ENCODE peak calls at places on chromosomes 3 and 15, in eight cellular contexts. One of them, this sample, is unnamed.

GRCh38 chr3:37997321-37997720 is 6.7 kb downstream of the VILL start:
- DNase-seq in SK-N-SH: no peak
- DNase-seq in HuH-7.5: no peak
- DNase-seq in dermis microvascular lymphatic vessel endothelial cell: no peak
- DNase-seq in ELR: no peak
- DNase-seq in epithelial cell of esophagus: no peak
- DNase-seq in HCEC 1CT: no peak
- DNase-seq in HEK293T: no peak
- DNase-seq in this sample: no peak

GRCh38 chr3:169675091-169675490 is 11.6 kb upstream of the MECOM start:
- DNase-seq in SK-N-SH: no peak
- DNase-seq in HuH-7.5: no peak
- DNase-seq in dermis microvascular lymphatic vessel endothelial cell: no peak
- DNase-seq in ELR: no peak
- DNase-seq in epithelial cell of esophagus: no peak
- DNase-seq in HCEC 1CT: no peak
- DNase-seq in HEK293T: no peak
- DNase-seq in this sample: no peak

GRCh38 chr3:38089163-38089562 is 47.8 kb downstream of the ACAA1 start:
- DNase-seq in SK-N-SH: no peak
- DNase-seq in HuH-7.5: no peak
- DNase-seq in dermis microvascular lymphatic vessel endothelial cell: no peak
- DNase-seq in ELR: no peak
- DNase-seq in epithelial cell of esophagus: no peak
- DNase-seq in HCEC 1CT: no peak
- DNase-seq in HEK293T: no peak
- DNase-seq in this sample: no peak

GRCh38 chr3:37779289-37780152 is 82.2 kb upstream of the CTDSPL start:
- DNase-seq in SK-N-SH: peak; percentile 69
- DNase-seq in HuH-7.5: peak; percentile 66
- DNase-seq in dermis microvascular lymphatic vessel endothelial cell: peak; percentile 75
- DNase-seq in ELR: peak; percentile 79
- DNase-seq in epithelial cell of esophagus: peak; percentile 79
- DNase-seq in HCEC 1CT: peak; percentile 73
- DNase-seq in HEK293T: peak; percentile 77
- DNase-seq in this sample: peak; percentile 25

GRCh38 chr15:43105778-43106485 is at the start of gene UBR1:
- DNase-seq in SK-N-SH: peak; percentile 87
- DNase-seq in HuH-7.5: peak; percentile 50
- DNase-seq in dermis microvascular lymphatic vessel endothelial cell: peak; percentile 91
- DNase-seq in ELR: peak; percentile 94
- DNase-seq in epithelial cell of esophagus: peak; percentile 85
- DNase-seq in HCEC 1CT: peak; percentile 89
- DNase-seq in HEK293T: peak; percentile 85
- DNase-seq in this sample: peak; percentile 80

GRCh38 chr3:156772588-156773206 is 53.5 kb upstream of the LEKR1 start:
- DNase-seq in SK-N-SH: no peak
- DNase-seq in HuH-7.5: no peak
- DNase-seq in dermis microvascular lymphatic vessel endothelial cell: no peak
- DNase-seq in ELR: peak; percentile 47
- DNase-seq in epithelial cell of esophagus: no peak
- DNase-seq in HCEC 1CT: no peak
- DNase-seq in HEK293T: no peak
- DNase-seq in this sample: peak; percentile 46

GRCh38 chr15:63047792-63048114 is 5.2 kb downstream of the TPM1 start:
- DNase-seq in SK-N-SH: no peak
- DNase-seq in HuH-7.5: no peak
- DNase-seq in dermis microvascular lymphatic vessel endothelial cell: no peak
- DNase-seq in ELR: no peak
- DNase-seq in epithelial cell of esophagus: no peak
- DNase-seq in HCEC 1CT: no peak
- DNase-seq in HEK293T: no peak
- DNase-seq in this sample: no peak

GRCh38 chr3:38308456-38308855 is 26.4 kb downstream of the SLC22A14 start:
- DNase-seq in SK-N-SH: no peak
- DNase-seq in HuH-7.5: no peak
- DNase-seq in dermis microvascular lymphatic vessel endothelial cell: no peak
- DNase-seq in ELR: no peak
- DNase-seq in epithelial cell of esophagus: no peak
- DNase-seq in HCEC 1CT: no peak
- DNase-seq in HEK293T: peak; percentile 4
- DNase-seq in this sample: no peak

GRCh38 chr3:33392703-33393125 is 47.5 kb downstream of the UBP1 start:
- DNase-seq in SK-N-SH: no peak
- DNase-seq in HuH-7.5: no peak
- DNase-seq in dermis microvascular lymphatic vessel endothelial cell: peak; percentile 77
- DNase-seq in ELR: peak; percentile 95
- DNase-seq in epithelial cell of esophagus: peak; percentile 78
- DNase-seq in HCEC 1CT: peak; percentile 93
- DNase-seq in HEK293T: no peak
- DNase-seq in this sample: peak; percentile 66

GRCh38 chr15:60673918-60674558 is 195.1 kb upstream of the ICE2 start:
- DNase-seq in SK-N-SH: peak; percentile 20
- DNase-seq in HuH-7.5: no peak
- DNase-seq in dermis microvascular lymphatic vessel endothelial cell: peak; percentile 96
- DNase-seq in ELR: peak; percentile 83
- DNase-seq in epithelial cell of esophagus: peak; percentile 85
- DNase-seq in HCEC 1CT: peak; percentile 93
- DNase-seq in HEK293T: peak; percentile 15
- DNase-seq in this sample: peak; percentile 91

GRCh38 chr3:157572559-157573270 is 69.5 kb upstream of the VEPH1 start:
- DNase-seq in SK-N-SH: peak; percentile 55
- DNase-seq in HuH-7.5: peak; percentile 15
- DNase-seq in dermis microvascular lymphatic vessel endothelial cell: peak; percentile 58
- DNase-seq in ELR: peak; percentile 82
- DNase-seq in epithelial cell of esophagus: peak; percentile 68
- DNase-seq in HCEC 1CT: peak; percentile 57
- DNase-seq in HEK293T: peak; percentile 54
- DNase-seq in this sample: no peak

GRCh38 chr15:40523611-40524010 is 41.2 kb downstream of the CCDC32 start:
- DNase-seq in SK-N-SH: no peak
- DNase-seq in HuH-7.5: no peak
- DNase-seq in dermis microvascular lymphatic vessel endothelial cell: no peak
- DNase-seq in ELR: no peak
- DNase-seq in epithelial cell of esophagus: no peak
- DNase-seq in HCEC 1CT: no peak
- DNase-seq in HEK293T: no peak
- DNase-seq in this sample: no peak

GRCh38 chr3:22620498-22620897 is 582.6 kb upstream of the UBE2E2 start:
- DNase-seq in SK-N-SH: no peak
- DNase-seq in HuH-7.5: no peak
- DNase-seq in dermis microvascular lymphatic vessel endothelial cell: no peak
- DNase-seq in ELR: no peak
- DNase-seq in epithelial cell of esophagus: peak; percentile 35
- DNase-seq in HCEC 1CT: no peak
- DNase-seq in HEK293T: no peak
- DNase-seq in this sample: peak; percentile 47

GRCh38 chr3:45132568-45133211 is 13.5 kb downstream of the CDCP1 start:
- DNase-seq in SK-N-SH: no peak
- DNase-seq in HuH-7.5: no peak
- DNase-seq in dermis microvascular lymphatic vessel endothelial cell: no peak
- DNase-seq in ELR: no peak
- DNase-seq in epithelial cell of esophagus: no peak
- DNase-seq in HCEC 1CT: no peak
- DNase-seq in HEK293T: no peak
- DNase-seq in this sample: no peak

GRCh38 chr3:134374791-134375541 is 719 bp upstream of the AMOTL2 start:
- DNase-seq in SK-N-SH: no peak
- DNase-seq in HuH-7.5: peak; percentile 81
- DNase-seq in dermis microvascular lymphatic vessel endothelial cell: peak; percentile 59
- DNase-seq in ELR: peak; percentile 91
- DNase-seq in epithelial cell of esophagus: peak; percentile 65
- DNase-seq in HCEC 1CT: no peak
- DNase-seq in HEK293T: no peak
- DNase-seq in this sample: peak; percentile 69

GRCh38 chr3:72270072-72270611 is 485.2 kb upstream of the PROK2 start:
- DNase-seq in SK-N-SH: no peak
- DNase-seq in HuH-7.5: peak; percentile 31
- DNase-seq in dermis microvascular lymphatic vessel endothelial cell: peak; percentile 35
- DNase-seq in ELR: peak; percentile 83
- DNase-seq in epithelial cell of esophagus: peak; percentile 81
- DNase-seq in HCEC 1CT: peak; percentile 92
- DNase-seq in HEK293T: peak; percentile 28
- DNase-seq in this sample: peak; percentile 41